ENCODE peak calls at places on chromosomes 16 and 17, in four cellular contexts. K, Z, G and C are unnamed samples.

GRCh38 chr16:54285414-54286066 is 1.0 kb downstream of the IRX3 start:
- DNase-seq in K (no peak), Z (peak; percentile 39), G (no peak), C (peak; percentile 43)

GRCh38 chr17:49913226-49914095 is 55.5 kb upstream of the DLX4 start:
- DNase-seq in K (no peak), Z (peak; percentile 70), G (no peak), C (peak; percentile 32)

GRCh38 chr17:80474231-80474932 is 2.0 kb downstream of the NPTX1 start:
- DNase-seq in K (no peak), Z (peak; percentile 33), G (no peak), C (peak; percentile 45)

GRCh38 chr16:11488304-11488703 is 98.4 kb downstream of the LITAF start:
- DNase-seq in K (no peak), Z (no peak), G (no peak), C (no peak)

GRCh38 chr17:75096082-75096625 is 8.4 kb downstream of the SLC16A5 start:
- DNase-seq in K (peak; percentile 81), Z (peak; percentile 81), G (no peak), C (peak; percentile 59)

GRCh38 chr17:80999224-81000088 is 7.8 kb downstream of the CHMP6 start:
- DNase-seq in K (no peak), Z (no peak), G (no peak), C (no peak)

GRCh38 chr16:75304521-75305363 is 53.3 kb upstream of the BCAR1 start:
- DNase-seq in K (peak; percentile 97), Z (peak; percentile 96), G (peak; percentile 84), C (peak; percentile 94)

GRCh38 chr17:67245694-67246397 is 850 bp upstream of the HELZ start:
- DNase-seq in K (peak; percentile 22), Z (no peak), G (no peak), C (no peak)

GRCh38 chr17:81237591-81238489 is 1.0 kb downstream of the TEPSIN start:
- DNase-seq in K (no peak), Z (no peak), G (no peak), C (no peak)

GRCh38 chr16:26133401-26133800 is 441.6 kb downstream of the HS3ST4 start:
- DNase-seq in K (no peak), Z (no peak), G (no peak), C (no peak)

GRCh38 chr16:1890701-1891035 is 18.7 kb upstream of the MEIOB start:
- DNase-seq in K (no peak), Z (no peak), G (no peak), C (no peak)

GRCh38 chr16:31344712-31345111 is 10.3 kb upstream of the ITGAX start:
- DNase-seq in K (no peak), Z (no peak), G (no peak), C (no peak)

GRCh38 chr17:79808763-79809529 is 12.1 kb upstream of the CBX8 start:
- DNase-seq in K (no peak), Z (no peak), G (no peak), C (no peak)

GRCh38 chr16:88617268-88618031 is 20.9 kb upstream of the IL17C start:
- DNase-seq in K (no peak), Z (no peak), G (no peak), C (no peak)

GRCh38 chr17:76384222-76384986 is at the start of gene SPHK1:
- DNase-seq in K (peak; percentile 69), Z (peak; percentile 84), G (no peak), C (peak; percentile 79)

DNA sequence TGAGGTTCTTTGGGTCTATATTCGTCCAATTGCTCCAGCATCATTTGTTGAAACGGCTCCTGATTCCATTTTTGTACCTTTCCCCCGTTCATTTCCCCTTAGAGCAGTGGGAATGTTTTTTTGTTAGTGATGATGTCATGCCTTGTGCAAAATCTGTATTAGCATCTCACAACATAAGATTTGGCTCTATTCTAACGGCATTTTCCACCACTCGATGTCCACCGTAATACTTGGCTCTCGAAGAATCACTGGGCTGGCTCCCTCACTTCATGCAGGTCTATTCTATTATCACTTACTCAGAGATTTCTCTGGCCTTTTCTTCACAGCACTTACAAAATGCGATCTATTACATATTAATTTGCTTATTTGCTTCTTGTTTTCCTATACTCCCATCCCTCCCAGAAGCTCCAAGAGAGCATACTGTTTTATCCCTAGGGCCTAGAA is 571 bp upstream of the NME1 start:
- DNase-seq in K (no peak), Z (peak; percentile 42), G (no peak), C (no peak)
- H3K4me3 ChIP-seq in K (peak overlapping the region; percentile 22), Z (peak overlapping the region; percentile 20), G (peak overlapping the region; percentile 24), C (peak overlapping the region; percentile 60)

DNA sequence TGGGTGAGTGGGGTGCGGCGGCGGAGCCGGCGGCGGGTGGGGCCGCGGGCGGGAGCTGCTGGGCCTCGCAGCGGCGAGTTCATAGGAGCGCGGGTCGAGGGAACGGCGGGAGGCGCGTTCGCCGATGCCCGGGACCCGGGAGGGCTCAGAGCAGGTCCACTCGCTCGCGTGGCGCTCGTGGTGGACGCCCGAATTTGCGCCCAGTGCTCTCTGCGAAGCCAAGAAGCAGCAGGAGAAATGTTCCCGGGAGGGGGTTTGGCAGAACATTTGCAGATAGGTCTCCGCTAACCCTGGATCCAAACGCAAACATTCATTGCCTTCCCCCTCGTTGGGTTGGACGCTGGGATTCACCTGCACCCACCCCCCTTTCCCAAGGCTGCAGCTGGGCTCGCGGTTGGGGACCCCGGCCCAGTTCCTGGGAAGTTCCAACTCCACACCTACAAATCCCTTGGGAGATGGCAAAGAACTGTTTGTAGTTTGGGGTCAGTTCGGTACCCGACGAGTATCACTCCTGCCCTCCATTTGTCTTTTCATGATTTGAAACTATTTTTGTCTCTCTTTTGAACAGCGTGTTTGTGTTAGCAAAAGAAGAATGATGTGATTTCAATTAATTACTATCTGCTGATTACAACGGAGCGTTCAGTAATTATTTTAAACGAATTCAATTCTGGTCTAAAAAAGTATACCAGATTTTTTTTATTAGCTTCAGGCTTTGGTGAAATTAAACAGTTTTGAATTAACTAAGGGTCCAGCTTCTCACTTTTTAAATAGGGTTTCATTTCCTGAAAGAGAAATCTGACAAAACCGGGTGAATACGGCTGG is 2.3 kb downstream of the NTN1 start:
- DNase-seq in K (no peak), Z (no peak), G (no peak), C (no peak)
- H3K4me3 ChIP-seq in K (no peak overlapping the region), Z (no peak overlapping the region), G (no peak overlapping the region), C (no peak overlapping the region)

DNA sequence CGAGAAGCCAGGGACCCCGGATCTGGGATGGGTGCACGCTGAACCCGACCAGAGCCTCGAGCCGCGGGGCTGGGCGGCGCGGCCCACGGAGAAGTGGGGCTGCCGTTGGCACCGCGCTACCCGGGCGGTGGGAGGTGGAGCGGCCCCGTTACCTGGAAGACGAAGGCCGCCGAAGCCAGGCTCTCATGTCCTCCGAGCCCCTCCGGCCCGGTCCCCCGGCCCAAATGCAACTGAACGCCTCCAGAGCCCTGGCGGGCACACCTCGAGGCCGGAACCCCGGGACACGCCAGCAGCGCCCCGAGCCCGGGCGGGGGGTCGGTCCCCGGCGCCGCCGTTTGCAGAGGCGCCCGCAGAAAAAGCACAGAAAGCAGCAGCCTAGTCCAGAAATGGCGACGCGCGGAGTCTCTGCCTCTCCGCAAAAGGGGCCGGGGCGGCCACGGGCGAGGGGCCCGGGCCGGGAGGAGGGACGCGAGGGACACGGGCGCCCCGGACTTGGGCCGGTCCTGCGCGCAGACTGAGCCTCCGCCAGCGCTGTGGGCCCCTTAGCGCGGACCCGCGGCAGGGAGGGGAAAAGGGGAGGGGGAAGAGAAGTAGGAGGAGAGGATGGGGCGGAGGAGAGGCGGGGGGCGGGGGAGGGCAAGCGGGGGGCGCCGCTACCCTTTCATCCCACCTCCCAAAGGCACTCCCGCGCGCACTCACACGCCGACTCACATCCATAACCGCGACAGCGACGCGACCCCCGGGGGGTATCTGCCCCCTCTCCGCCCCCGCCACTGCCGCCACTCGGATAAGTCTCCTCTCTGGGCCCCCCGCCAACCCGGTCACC is 1.4 kb downstream of the AXIN2 start:
- DNase-seq in K (peak; percentile 63), Z (peak; percentile 30), G (no peak), C (peak; percentile 20)
- H3K4me3 ChIP-seq in K (peak overlapping the region; percentile 89), Z (peak overlapping the region; percentile 76), G (peak overlapping the region; percentile 66), C (peak overlapping the region; percentile 76)

DNA sequence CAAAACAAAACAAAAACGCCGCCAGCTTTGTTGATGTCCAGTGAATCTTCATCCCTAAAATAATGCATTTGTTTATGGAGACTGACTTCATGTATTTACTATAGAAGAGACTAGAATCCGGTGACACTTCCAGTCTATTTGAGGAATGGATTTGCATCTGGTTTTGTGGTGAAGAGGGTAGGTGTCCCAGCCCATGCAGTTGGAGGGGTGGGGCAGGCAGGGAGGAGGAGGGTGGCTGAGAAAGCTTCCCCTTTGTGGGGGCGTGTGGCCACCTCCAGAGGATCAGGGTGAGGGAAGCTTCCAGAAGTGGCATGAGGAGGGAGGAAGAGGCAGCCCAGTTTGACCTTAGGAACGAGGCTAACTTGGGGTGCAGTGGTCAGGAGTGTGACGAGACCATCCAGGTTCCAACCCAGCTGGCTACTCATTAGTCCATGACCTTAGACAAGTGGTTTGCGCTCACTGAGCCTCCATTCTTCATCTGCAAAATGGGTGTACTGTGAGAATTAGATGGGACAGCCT is 69.5 kb downstream of the CMIP start:
- DNase-seq in K (no peak), Z (no peak), G (no peak), C (no peak)
- H3K4me3 ChIP-seq in K (no peak overlapping the region), Z (no peak overlapping the region), G (no peak overlapping the region), C (no peak overlapping the region)

GRCh38 chr16:65725156-65725845 is 603.4 kb upstream of the CDH11 start:
- DNase-seq in K (peak; percentile 35), Z (peak; percentile 94), G (no peak), C (peak; percentile 97)
- H3K4me3 ChIP-seq in K (no peak overlapping the region), Z (no peak overlapping the region), G (no peak overlapping the region), C (no peak overlapping the region)

GRCh38 chr16:68732068-68732680 is 4.9 kb upstream of the CDH1 start:
- DNase-seq in K (peak; percentile 27), Z (peak; percentile 36), G (no peak), C (peak; percentile 17)

GRCh38 chr16:68734782-68735181 is 2.3 kb upstream of the CDH1 start:
- DNase-seq in K (no peak), Z (no peak), G (no peak), C (no peak)

GRCh38 chr16:68731569-68732067 is 5.5 kb upstream of the CDH1 start:
- DNase-seq in K (no peak), Z (no peak), G (no peak), C (no peak)

GRCh38 chr16:68733570-68733969 is 3.5 kb upstream of the CDH1 start:
- DNase-seq in K (no peak), Z (no peak), G (no peak), C (no peak)

DNA sequence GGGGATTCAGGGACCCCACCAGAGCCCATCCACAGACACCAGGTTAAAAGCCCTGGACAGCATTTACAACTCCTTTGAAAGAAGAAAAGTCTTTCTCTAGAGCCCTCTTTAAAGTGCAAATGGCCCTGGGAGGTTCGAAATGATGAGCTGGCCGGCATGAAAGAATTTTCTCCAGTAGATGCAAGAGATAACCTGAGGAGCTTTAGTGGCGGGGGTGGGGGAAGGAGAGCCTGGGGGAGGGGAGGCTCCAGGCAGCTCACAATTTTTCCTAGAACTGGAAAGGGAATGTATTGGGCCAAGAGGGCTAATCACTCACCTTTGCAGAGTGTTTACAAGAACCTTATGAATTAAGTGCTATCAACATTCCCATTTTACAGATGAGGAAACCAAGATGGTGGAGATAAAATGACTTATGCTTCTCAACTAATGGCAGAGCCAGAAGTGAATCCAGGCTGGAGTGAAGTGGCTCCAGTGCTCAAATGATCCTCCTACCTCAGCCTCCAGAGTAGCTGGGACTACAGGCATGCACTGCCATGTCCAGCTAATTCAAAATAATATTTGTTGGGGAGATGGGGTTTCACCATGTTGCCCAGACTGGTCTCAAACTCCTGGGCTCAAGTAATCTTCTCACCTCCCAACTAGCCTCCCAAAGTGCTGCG is 4.2 kb upstream of the CDH1 start:
- DNase-seq in K (peak; percentile 9), Z (no peak), G (no peak), C (no peak)
- H3K4me3 ChIP-seq in K (no peak overlapping the region), Z (no peak overlapping the region), G (no peak overlapping the region), C (no peak overlapping the region)